ENCODE peak calls at places on chromosomes 16 and 17, in ten cellular contexts. A is cardiac muscle cell; H is body of pancreas; Z is heart left ventricle; J is CD4-positive, alpha-beta memory T cell; W is right atrium auricular region; N is upper lobe of right lung; T is pancreas; F is sigmoid colon; U is brain microvascular endothelial cell. P is an unnamed sample. For H3K36me3, the result is how much of the 10 kb centered on the place peaks cover.

GRCh38 chr16:72961115-72961832 is 86.7 kb downstream of the ZFHX3 start:
- DNase-seq in F (peak), T (no peak), H (no peak), Z (no peak), U (peak), W (no peak), J (no peak), N (no peak), A (peak), P (no peak)

GRCh38 chr16:79097090-79097489 is 503.4 kb downstream of the MAF start:
- DNase-seq in T (no peak), W (no peak), Z (no peak), U (no peak), N (no peak), F (no peak), H (no peak), J (no peak), A (no peak), P (no peak)

GRCh38 chr16:22614271-22614947 is 103.7 kb downstream of the NPIPB5 start:
- DNase-seq in H (peak), F (no peak), A (no peak), W (peak), U (peak), J (no peak), T (no peak), N (no peak), Z (no peak), P (no peak)

GRCh38 chr16:73546351-73546845 is 498.5 kb upstream of the ZFHX3 start:
- DNase-seq in T (no peak), J (no peak), A (no peak), U (no peak), N (no peak), Z (no peak), F (no peak), H (no peak), W (no peak), P (no peak)

GRCh38 chr17:49285716-49286115 is 55.1 kb upstream of the PHOSPHO1 start:
- DNase-seq in A (no peak), U (no peak), T (no peak), F (no peak), W (peak), H (no peak), Z (no peak), J (no peak), N (peak), P (no peak)

GRCh38 chr17:40191237-40192208 is 14.3 kb downstream of the RAPGEFL1 start:
- DNase-seq in H (peak), W (peak), A (peak), J (peak), T (peak), Z (peak), F (peak), U (peak), N (peak), P (peak)

GRCh38 chr17:57296231-57296630 is 39.9 kb downstream of the MSI2 start:
- DNase-seq in A (no peak), T (no peak), U (peak), F (no peak), Z (no peak), J (no peak), W (no peak), N (no peak), H (no peak), P (no peak)

GRCh38 chr16:276360-277077 is 775 bp upstream of the RGS11 start:
- DNase-seq in F (no peak), Z (no peak), W (no peak), A (no peak), U (no peak), H (peak), N (no peak), T (peak), J (no peak), P (no peak)

GRCh38 chr17:78716814-78717393 is 65.2 kb downstream of the CYTH1 start:
- DNase-seq in W (no peak), T (peak), A (peak), N (peak), Z (peak), U (no peak), H (peak), J (peak), F (peak), P (peak)

GRCh38 chr17:81491193-81491592 is 21.4 kb downstream of the ACTG1 start:
- DNase-seq in F (no peak), N (no peak), W (no peak), T (no peak), H (no peak), Z (no peak), J (peak), A (no peak), U (no peak), P (no peak)

GRCh38 chr17:31310260-31310659 is 3.6 kb downstream of the EVI2B start:
- DNase-seq in A (no peak), W (no peak), T (no peak), N (no peak), H (no peak), U (no peak), J (peak), F (no peak), Z (no peak), P (no peak)

GRCh38 chr16:57518520-57518919 is 17.9 kb downstream of the CCDC102A start:
- DNase-seq in U (no peak), W (no peak), Z (no peak), H (no peak), T (no peak), F (no peak), J (no peak), N (no peak), A (no peak), P (no peak)

GRCh38 chr17:29867643-29868181 is 62.3 kb downstream of the SSH2 start:
- DNase-seq in U (no peak), N (no peak), F (no peak), W (no peak), Z (no peak), J (no peak), H (no peak), T (no peak), A (no peak), P (no peak)

GRCh38 chr16:1554826-1555445 is 21.5 kb downstream of the TMEM204 start:
- DNase-seq in F (no peak), W (no peak), H (no peak), N (no peak), T (no peak), Z (no peak), A (no peak), J (no peak), U (no peak), P (no peak)

GRCh38 chr16:11423315-11424117 is 78.3 kb downstream of the RMI2 start:
- DNase-seq in A (no peak), F (no peak), H (no peak), N (no peak), Z (no peak), J (no peak), U (no peak), T (no peak), W (no peak), P (no peak)

GRCh38 chr17:81338301-81339179 is 43.4 kb upstream of the SLC38A10 start:
- DNase-seq in N (no peak), W (no peak), U (no peak), A (peak), F (peak), Z (peak), T (peak), J (no peak), H (no peak), P (no peak)

GRCh38 chr16:56849690-56850680 is 15.0 kb upstream of the SLC12A3 start:
- DNase-seq in H (no peak), A (peak), W (no peak), J (no peak), F (no peak), T (peak), N (peak), Z (no peak), U (peak), P (no peak)

GRCh38 chr16:89114159-89114981 is 20.7 kb downstream of the ACSF3 start:
- DNase-seq in N (peak), Z (peak), U (peak), W (no peak), F (no peak), T (peak), A (peak), H (peak), J (peak), P (peak)

GRCh38 chr17:17554266-17554665 is 37.2 kb downstream of the PEMT start:
- DNase-seq in W (no peak), U (no peak), T (no peak), H (no peak), Z (no peak), F (no peak), J (no peak), N (no peak), A (no peak), P (no peak)

GRCh38 chr16:2663553-2664521 is 18.5 kb upstream of the KCTD5 start:
- DNase-seq in H (no peak), W (peak), F (no peak), A (peak), Z (no peak), U (no peak), J (peak), N (no peak), T (no peak), P (no peak)

GRCh38 chr16:88064889-88065746 is 113.9 kb downstream of the BANP start:
- DNase-seq in J (no peak), U (no peak), N (no peak), T (no peak), W (no peak), H (no peak), F (no peak), Z (peak), A (no peak), P (no peak)

DNA sequence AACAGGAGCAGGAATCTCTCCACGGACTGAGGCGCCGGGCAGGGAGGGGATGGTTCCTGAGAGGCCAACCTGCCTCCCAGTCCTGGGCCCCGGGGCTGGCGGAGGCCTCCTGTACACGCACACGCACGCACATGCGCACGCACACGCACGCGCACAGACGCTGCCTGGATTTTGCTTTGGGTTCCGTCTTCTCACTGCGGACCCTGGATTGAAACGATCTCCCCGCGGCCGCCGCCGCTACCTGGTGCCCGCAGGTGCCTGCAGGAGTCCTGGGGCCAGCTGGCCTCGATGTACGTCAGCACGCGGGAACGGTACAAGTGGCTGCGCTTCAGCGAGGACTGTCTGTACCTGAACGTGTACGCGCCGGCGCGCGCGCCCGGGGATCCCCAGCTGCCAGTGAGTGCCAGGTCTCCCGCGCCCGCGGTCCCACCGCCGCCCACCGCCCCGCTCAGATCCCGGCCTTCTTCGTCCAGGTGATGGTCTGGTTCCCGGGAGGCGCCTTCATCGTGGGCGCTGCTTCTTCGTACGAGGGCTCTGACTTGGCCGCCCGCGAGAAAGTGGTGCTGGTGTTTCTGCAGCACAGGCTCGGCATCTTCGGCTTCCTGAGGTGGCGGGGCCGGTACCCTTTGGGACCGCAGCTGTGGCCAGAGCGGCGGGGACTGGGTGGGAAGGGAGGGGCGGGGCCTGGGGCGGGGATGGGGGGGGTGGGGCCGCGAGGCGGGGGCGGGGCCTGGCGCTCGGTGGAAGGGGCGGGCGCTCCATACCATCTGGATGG is 12.2 kb downstream of the CES4A start:
- DNase-seq in Z (peak), W (peak), T (peak), A (peak), U (no peak), F (peak), H (peak), J (peak), N (peak), P (peak)
- H3K4me3 ChIP-seq in Z (peak), W (peak), T (peak), A (peak), U (peak), F (peak), H (no peak), J (peak), N (peak), P (peak)

GRCh38 chr17:77207689-77208216 is 67.0 kb downstream of the SEC14L1 start:
- DNase-seq in Z (no peak), N (peak), F (no peak), W (no peak), T (no peak), A (no peak), H (no peak), J (no peak), U (no peak), P (peak)

GRCh38 chr17:77208217-77208808 is 67.5 kb downstream of the SEC14L1 start:
- DNase-seq in U (peak), T (peak), F (no peak), Z (no peak), H (peak), W (peak), A (peak), J (no peak), N (no peak), P (no peak)

GRCh38 chr17:77205396-77206124 is 64.8 kb downstream of the SEC14L1 start:
- DNase-seq in H (no peak), J (no peak), A (no peak), F (no peak), W (no peak), Z (no peak), T (no peak), N (no peak), U (no peak), P (peak)

GRCh38 chr17:77206125-77206523 is 65.4 kb downstream of the SEC14L1 start:
- DNase-seq in J (no peak), W (no peak), N (no peak), A (no peak), Z (no peak), F (no peak), T (peak), H (no peak), U (no peak), P (no peak)

GRCh38 chr17:77206557-77206956 is 65.8 kb downstream of the SEC14L1 start:
- DNase-seq in H (no peak), J (no peak), F (no peak), U (no peak), A (no peak), Z (no peak), N (no peak), T (no peak), W (no peak), P (no peak)
- H3K27ac ChIP-seq in H (no peak), J (no peak), F (no peak), U (no peak), A (no peak), Z (peak), N (peak), T (no peak), W (peak), P (no peak)

GRCh38 chr17:41766135-41766534 is 20.4 kb downstream of the JUP start:
- DNase-seq in T (no peak), A (no peak), U (no peak), J (no peak), W (no peak), F (no peak), N (no peak), Z (no peak), H (no peak), P (no peak)
- H3K36me3 ChIP-seq in T (half or more), A (half or more), U (half or more), J (under half), W (half or more), F (half or more), N (half or more), Z (under half), H (half or more), P (under half)

DNA sequence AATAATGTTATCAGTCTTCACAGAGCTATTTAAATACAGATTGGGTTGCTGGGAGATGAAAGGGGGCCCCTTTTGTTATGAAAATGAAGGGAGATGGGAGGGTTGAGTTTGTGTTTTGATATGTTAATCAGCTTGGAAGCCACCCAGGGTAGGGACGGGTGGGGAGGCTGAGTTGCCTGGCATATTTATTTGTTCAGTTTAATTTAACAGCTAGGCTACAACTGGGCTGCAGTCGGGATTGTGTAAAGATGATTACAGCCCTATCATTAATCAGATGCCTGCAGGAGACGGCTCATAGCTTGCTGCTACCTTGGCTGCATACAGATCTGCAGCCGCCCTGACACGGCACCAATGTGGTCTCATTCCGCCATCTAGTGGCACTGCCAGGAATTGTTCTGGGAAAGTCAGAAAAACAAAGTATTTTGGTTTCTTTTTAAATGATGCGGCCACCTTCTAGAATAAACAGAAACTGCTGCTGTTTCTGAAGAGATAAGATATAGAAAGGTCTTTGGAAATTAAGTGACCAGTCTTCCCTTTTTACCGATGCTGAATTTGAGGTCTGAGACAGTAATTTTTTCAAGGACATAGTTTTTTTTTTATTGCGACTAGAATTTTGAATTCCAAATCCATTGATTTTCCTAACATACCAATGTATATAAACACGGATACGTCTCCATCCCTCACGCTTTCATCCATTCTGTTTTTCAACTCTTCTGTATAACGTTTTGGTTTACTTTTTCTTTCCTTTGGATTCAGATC is 458.0 kb upstream of the ASIC2 start:
- DNase-seq in Z (peak), J (peak), T (peak), H (peak), U (peak), F (peak), A (peak), N (peak), W (peak), P (peak)
- H3K4me3 ChIP-seq in Z (no peak), J (no peak), T (no peak), H (no peak), U (no peak), F (peak), A (no peak), N (no peak), W (no peak), P (no peak)

GRCh38 chr17:50636145-50636803 is 1.6 kb downstream of the ABCC3 start:
- DNase-seq in A (no peak), T (no peak), J (no peak), W (no peak), N (no peak), U (no peak), Z (no peak), H (peak), F (no peak), P (peak)

GRCh38 chr17:50638851-50639767 is 4.4 kb downstream of the ABCC3 start:
- DNase-seq in A (peak), H (peak), N (peak), F (peak), Z (peak), J (no peak), W (peak), T (peak), U (peak), P (peak)

GRCh38 chr17:50636804-50637195 is 2.1 kb downstream of the ABCC3 start:
- DNase-seq in T (no peak), U (no peak), N (no peak), Z (no peak), F (no peak), A (no peak), J (no peak), W (no peak), H (no peak), P (peak)

GRCh38 chr17:50637829-50638571 is 3.3 kb downstream of the ABCC3 start:
- DNase-seq in U (no peak), N (no peak), W (no peak), T (no peak), A (no peak), F (no peak), J (no peak), H (no peak), Z (no peak), P (peak)

DNA sequence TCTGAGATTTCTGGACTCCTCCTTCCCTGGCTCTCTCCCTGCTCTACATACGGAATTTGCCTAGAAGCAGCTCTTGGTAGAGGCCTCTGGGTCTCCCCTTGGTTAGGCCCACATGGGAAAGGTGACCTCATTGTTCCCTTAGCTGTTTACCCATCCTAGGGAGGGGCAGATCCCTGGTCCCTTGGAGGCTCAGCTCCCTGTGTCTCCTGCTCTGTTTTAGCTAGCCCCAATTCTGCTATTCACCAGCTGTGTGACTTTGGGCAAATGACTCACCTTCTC is 3.8 kb downstream of the ABCC3 start:
- DNase-seq in H (peak), N (no peak), F (no peak), T (no peak), W (no peak), Z (no peak), A (no peak), U (no peak), J (no peak), P (no peak)
- H3K27ac ChIP-seq in H (peak), N (no peak), F (no peak), T (peak), W (no peak), Z (no peak), A (no peak), U (no peak), J (no peak), P (peak)